ENCODE peak calls at places on chromosome 15, in six cellular contexts. O is GM19239; X is NCI-H1092; D is CD8-positive, alpha-beta memory T cell; S is GM12891; L is right lobe of liver. B is an unnamed sample.

GRCh38 chr15:49758856-49759255 is 138.0 kb downstream of the DTWD1 start:
- DNase-seq in D (no peak), O (no peak), L (no peak), S (no peak), X (no peak), B (no peak)

GRCh38 chr15:75397494-75397893 is 29.1 kb upstream of the MAN2C1 start:
- DNase-seq in O (no peak), S (no peak), L (no peak), D (no peak), X (no peak), B (no peak)

GRCh38 chr15:77514635-77515421 is 94.1 kb downstream of the HMG20A start:
- DNase-seq in O (no peak), X (no peak), D (no peak), L (no peak), S (no peak), B (no peak)

GRCh38 chr15:51649659-51650521 is 27.3 kb upstream of the DMXL2 start:
- DNase-seq in X (peak; percentile 31), O (peak; percentile 36), S (peak; percentile 21), D (no peak), L (no peak), B (no peak)

GRCh38 chr15:93366387-93367100 is 277.5 kb upstream of the RGMA start:
- DNase-seq in D (no peak), L (no peak), S (no peak), X (no peak), O (no peak), B (no peak)

GRCh38 chr15:74326759-74327158 is 40.7 kb downstream of the CYP11A1 start:
- DNase-seq in O (no peak), X (no peak), S (no peak), D (no peak), L (no peak), B (no peak)

GRCh38 chr15:62788224-62788623 is 254.3 kb upstream of the TPM1 start:
- DNase-seq in O (no peak), S (no peak), X (no peak), L (no peak), D (no peak), B (no peak)

GRCh38 chr15:64907991-64908390 is 3.7 kb upstream of the ANKDD1A start:
- DNase-seq in S (no peak), L (no peak), X (no peak), D (no peak), O (no peak), B (no peak)

GRCh38 chr15:82031871-82032270 is 13.9 kb downstream of the MEX3B start:
- DNase-seq in D (no peak), S (no peak), O (no peak), L (no peak), X (no peak), B (no peak)

GRCh38 chr15:46815765-46816164 is 901.5 kb upstream of the SEMA6D start:
- DNase-seq in L (peak; percentile 16), S (no peak), O (no peak), X (peak; percentile 57), D (no peak), B (no peak)

GRCh38 chr15:56491110-56491722 is 26.3 kb upstream of the MNS1 start:
- DNase-seq in L (peak; percentile 56), S (peak; percentile 23), D (peak; percentile 62), X (peak; percentile 29), O (peak; percentile 36), B (no peak)

GRCh38 chr15:100926258-100926657 is 7.1 kb downstream of the LRRK1 start:
- DNase-seq in S (no peak), L (no peak), X (no peak), D (no peak), O (no peak), B (no peak)

GRCh38 chr15:100009372-100009771 is 276.1 kb upstream of the LYSMD4 start:
- DNase-seq in O (no peak), X (no peak), L (no peak), D (no peak), S (no peak), B (no peak)

GRCh38 chr15:90906181-90906849 is 3.2 kb downstream of the MAN2A2 start:
- DNase-seq in O (no peak), L (no peak), X (no peak), D (no peak), S (no peak), B (no peak)

GRCh38 chr15:85770014-85770721 is 24.6 kb downstream of the KLHL25 start:
- DNase-seq in O (no peak), L (no peak), X (no peak), S (no peak), D (no peak), B (no peak)

GRCh38 chr15:39273805-39274411 is 307.0 kb upstream of the THBS1 start:
- DNase-seq in O (no peak), D (no peak), X (peak; percentile 51), L (no peak), S (no peak), B (no peak)

GRCh38 chr15:99029358-99029871 is 21.8 kb upstream of the PGPEP1L start:
- DNase-seq in D (no peak), X (no peak), S (no peak), L (no peak), O (no peak), B (no peak)

GRCh38 chr15:99134317-99134821 is 29.5 kb downstream of the SYNM start:
- DNase-seq in O (no peak), D (no peak), X (no peak), S (no peak), L (no peak), B (no peak)

GRCh38 chr15:99050328-99050980 is 42.9 kb upstream of the PGPEP1L start:
- DNase-seq in S (no peak), D (no peak), X (no peak), L (no peak), O (no peak), B (no peak)

GRCh38 chr15:30985081-30985531 is 6.3 kb downstream of the MTMR10 start:
- DNase-seq in S (no peak), D (no peak), X (no peak), L (no peak), O (no peak), B (no peak)

GRCh38 chr15:98649621-98649995 is 1.3 kb downstream of the IGF1R start:
- DNase-seq in S (peak; percentile 30), D (peak; percentile 57), X (no peak), L (peak; percentile 46), O (no peak), B (peak; percentile 51)

GRCh38 chr15:70466895-70467529 is 296.3 kb downstream of the UACA start:
- DNase-seq in X (peak; percentile 40), S (no peak), O (no peak), D (peak; percentile 58), L (peak; percentile 59), B (no peak)

GRCh38 chr15:90838066-90838465 is 30.3 kb upstream of the FURIN start:
- DNase-seq in L (no peak), O (no peak), S (no peak), X (no peak), D (peak; percentile 89), B (peak; percentile 82)

GRCh38 chr15:61128343-61128742 is 100.8 kb downstream of the RORA start:
- DNase-seq in S (no peak), D (no peak), O (no peak), X (no peak), L (no peak), B (no peak)

GRCh38 chr15:64343222-64343621 is 12.8 kb downstream of the CSNK1G1 start:
- DNase-seq in L (no peak), S (no peak), X (no peak), O (no peak), D (no peak), B (no peak)